ENCODE peak calls at places on chromosomes 16 and 17, in seven cellular contexts. I is EL, X is cardiac muscle cell, D is GM19239, H is upper lobe of right lung, W is GM23338, Q is astrocyte of the spinal cord. L is an unnamed sample.

GRCh38 chr16:71262391-71262790 is 26.8 kb downstream of the CMTR2 start:
- DNase-seq in W (no peak), X (no peak), H (no peak), Q (no peak), I (no peak), D (no peak), L (no peak)

GRCh38 chr16:11475896-11476630 is 110.7 kb downstream of the LITAF start:
- DNase-seq in H (peak; percentile 43), X (no peak), Q (no peak), W (no peak), D (no peak), I (no peak), L (no peak)

GRCh38 chr16:86566966-86567700 is 504 bp downstream of the FOXC2 start:
- DNase-seq in W (peak; percentile 61), H (no peak), Q (peak; percentile 88), D (no peak), I (peak; percentile 66), X (peak; percentile 65), L (no peak)

GRCh38 chr16:29662729-29663019 is 373 bp upstream of the SPN start:
- DNase-seq in X (no peak), D (no peak), H (peak; percentile 67), W (no peak), Q (no peak), I (no peak), L (no peak)

GRCh38 chr17:50060951-50061712 is 5.2 kb downstream of the ITGA3 start:
- DNase-seq in D (no peak), W (no peak), I (peak; percentile 88), H (peak; percentile 92), X (peak; percentile 83), Q (peak; percentile 48), L (peak; percentile 93)

GRCh38 chr16:24974859-24975258 is 40.3 kb downstream of the ARHGAP17 start:
- DNase-seq in Q (no peak), I (no peak), X (no peak), D (no peak), H (no peak), W (no peak), L (no peak)

GRCh38 chr17:75645501-75645888 is 12.3 kb downstream of the SMIM5 start:
- DNase-seq in X (no peak), D (no peak), W (no peak), I (no peak), H (peak; percentile 75), Q (peak; percentile 49), L (no peak)

GRCh38 chr16:86396318-86396882 is 113.9 kb upstream of the FOXF1 start:
- DNase-seq in I (peak; percentile 74), X (peak; percentile 89), H (no peak), D (no peak), Q (peak; percentile 91), W (no peak), L (peak; percentile 52)

GRCh38 chr16:67862623-67863583 is 9.9 kb upstream of the EDC4 start:
- DNase-seq in D (no peak), W (no peak), H (no peak), I (no peak), X (peak; percentile 60), Q (peak; percentile 69), L (peak; percentile 61)

GRCh38 chr17:54948380-54948779 is 20.1 kb downstream of the COX11 start:
- DNase-seq in H (no peak), I (peak; percentile 95), W (no peak), X (peak; percentile 58), D (no peak), Q (peak; percentile 96), L (no peak)

GRCh38 chr16:53429221-53429943 is 4.9 kb upstream of the RBL2 start:
- DNase-seq in W (no peak), Q (peak; percentile 29), X (peak; percentile 84), H (no peak), D (no peak), I (peak; percentile 47), L (no peak)

GRCh38 chr16:14111713-14112538 is 40.8 kb downstream of the MRTFB start:
- DNase-seq in Q (no peak), D (no peak), H (no peak), I (no peak), X (peak; percentile 42), W (no peak), L (peak; percentile 43)

GRCh38 chr17:27449541-27449940 is 6.7 kb upstream of the KSR1 start:
- DNase-seq in I (no peak), X (no peak), D (no peak), H (no peak), Q (no peak), W (no peak), L (no peak)

GRCh38 chr16:86221085-86221484 is 289.2 kb upstream of the FOXF1 start:
- DNase-seq in D (no peak), W (no peak), X (no peak), Q (peak; percentile 15), H (no peak), I (no peak), L (no peak)

GRCh38 chr17:39650121-39650579 is 13.2 kb downstream of the STARD3 start:
- DNase-seq in Q (no peak), X (no peak), I (no peak), D (no peak), W (no peak), H (no peak), L (no peak)

GRCh38 chr16:30030841-30031413 is at the start of gene TLCD3B:
- DNase-seq in W (peak; percentile 88), D (no peak), H (no peak), I (no peak), X (no peak), Q (no peak), L (no peak)

GRCh38 chr17:77555741-77556291 is 402.7 kb upstream of the TNRC6C start:
- DNase-seq in D (no peak), I (no peak), W (no peak), X (peak; percentile 48), Q (peak; percentile 9), H (no peak), L (no peak)

GRCh38 chr17:79743614-79744013 is 12.9 kb downstream of the ENPP7 start:
- DNase-seq in W (no peak), I (no peak), H (no peak), D (no peak), X (no peak), Q (no peak), L (no peak)

GRCh38 chr16:68400924-68401460 is 47.3 kb downstream of the SMPD3 start:
- DNase-seq in I (no peak), D (no peak), H (no peak), Q (no peak), X (no peak), W (no peak), L (no peak)

GRCh38 chr16:24635900-24636610 is 93.4 kb upstream of the TNRC6A start:
- DNase-seq in D (no peak), H (peak; percentile 76), X (peak; percentile 98), I (peak; percentile 97), Q (peak; percentile 84), W (no peak), L (peak; percentile 71)

GRCh38 chr17:66299721-66300120 is 2.7 kb upstream of the PRKCA start:
- DNase-seq in W (no peak), D (no peak), Q (no peak), X (peak; percentile 53), H (no peak), I (no peak), L (no peak)

GRCh38 chr17:3526971-3527370 is 30.6 kb downstream of the TRPV3 start:
- DNase-seq in H (peak; percentile 36), D (no peak), W (no peak), Q (no peak), I (no peak), X (no peak), L (no peak)

GRCh38 chr17:81366648-81367047 is 28.6 kb upstream of the BAHCC1 start:
- DNase-seq in I (no peak), X (no peak), D (no peak), W (no peak), Q (no peak), H (no peak), L (no peak)

GRCh38 chr16:72523087-72523486 is 351.1 kb upstream of the PMFBP1 start:
- DNase-seq in Q (no peak), X (no peak), I (no peak), W (no peak), H (no peak), D (no peak), L (no peak)

GRCh38 chr17:80498242-80498919 is 22.0 kb upstream of the NPTX1 start:
- DNase-seq in I (peak; percentile 20), W (no peak), D (no peak), H (no peak), X (peak; percentile 81), Q (peak; percentile 90), L (peak; percentile 65)

GRCh38 chr16:23595951-23596720 is at the start of gene NDUFAB1:
- DNase-seq in W (peak; percentile 94), I (peak; percentile 87), D (peak; percentile 92), Q (peak; percentile 87), H (peak; percentile 95), X (peak; percentile 90), L (peak; percentile 80)

GRCh38 chr17:33509331-33509730 is 216.2 kb upstream of the ASIC2 start:
- DNase-seq in X (no peak), I (no peak), W (no peak), Q (no peak), D (no peak), H (no peak), L (no peak)

GRCh38 chr17:58338907-58339774 is 10.5 kb upstream of the TSPOAP1 start:
- DNase-seq in X (peak; percentile 87), I (peak; percentile 92), Q (peak; percentile 60), W (peak; percentile 74), D (no peak), H (peak; percentile 85), L (no peak)

GRCh38 chr17:21041753-21042433 is 918 bp downstream of the USP22 start:
- DNase-seq in H (peak; percentile 93), D (peak; percentile 29), W (peak; percentile 89), Q (peak; percentile 79), I (peak; percentile 80), X (peak; percentile 87), L (peak; percentile 83)

GRCh38 chr16:68401871-68402747 is 46.2 kb downstream of the SMPD3 start:
- DNase-seq in Q (peak; percentile 85), W (no peak), I (peak; percentile 83), X (peak; percentile 20), D (no peak), H (no peak), L (no peak)

L was measured in uterus.